ENCODE peak calls at places on chromosomes 3 and 15, in five cellular contexts. K is A549, I is K562, H is HepG2, P is H1. G is an unnamed sample.

GRCh38 chr15:70867911-70868467 is 14.0 kb upstream of the LARP6 start:
- DNase-seq in K (no peak), I (no peak), H (no peak), P (no peak), G (peak)

GRCh38 chr3:137121704-137122314 is 164.0 kb downstream of the IL20RB start:
- DNase-seq in K (no peak), I (peak), H (peak), P (no peak), G (peak)

GRCh38 chr15:20356444-20357138 is 185.0 kb downstream of the GOLGA6L6 start:
- DNase-seq in K (peak), I (peak), H (peak), P (peak), G (no peak)

GRCh38 chr15:88615303-88616107 is 5.6 kb upstream of the AEN start:
- DNase-seq in K (no peak), I (no peak), H (peak), P (peak), G (no peak)

GRCh38 chr15:63495343-63495742 is 9.1 kb upstream of the USP3 start:
- DNase-seq in K (no peak), I (no peak), H (no peak), P (no peak), G (no peak)

GRCh38 chr15:89367485-89368451 is 33.1 kb upstream of the POLG start:
- DNase-seq in K (peak), I (peak), H (no peak), P (peak), G (no peak)

GRCh38 chr15:91970142-91970541 is 116.6 kb downstream of the SLCO3A1 start:
- DNase-seq in K (no peak), I (no peak), H (no peak), P (no peak), G (no peak)

GRCh38 chr3:67377299-67377698 is 277.1 kb downstream of the SUCLG2 start:
- DNase-seq in K (no peak), I (no peak), H (no peak), P (no peak), G (no peak)

GRCh38 chr3:60571511-60571910 is 679.7 kb downstream of the FHIT start:
- DNase-seq in K (no peak), I (no peak), H (no peak), P (no peak), G (no peak)

GRCh38 chr15:84992157-84992940 is 10.7 kb downstream of the PDE8A start:
- DNase-seq in K (peak), I (no peak), H (peak), P (peak), G (peak)

GRCh38 chr15:23690450-23690852 is 3.3 kb upstream of the NDN start:
- DNase-seq in K (no peak), I (no peak), H (peak), P (peak), G (no peak)

GRCh38 chr3:18351823-18352744 is 73.1 kb downstream of the SATB1 start:
- DNase-seq in K (no peak), I (no peak), H (no peak), P (no peak), G (no peak)
- H3K27ac ChIP-seq in K (no peak), I (no peak), H (no peak), P (no peak), G (no peak)

DNA sequence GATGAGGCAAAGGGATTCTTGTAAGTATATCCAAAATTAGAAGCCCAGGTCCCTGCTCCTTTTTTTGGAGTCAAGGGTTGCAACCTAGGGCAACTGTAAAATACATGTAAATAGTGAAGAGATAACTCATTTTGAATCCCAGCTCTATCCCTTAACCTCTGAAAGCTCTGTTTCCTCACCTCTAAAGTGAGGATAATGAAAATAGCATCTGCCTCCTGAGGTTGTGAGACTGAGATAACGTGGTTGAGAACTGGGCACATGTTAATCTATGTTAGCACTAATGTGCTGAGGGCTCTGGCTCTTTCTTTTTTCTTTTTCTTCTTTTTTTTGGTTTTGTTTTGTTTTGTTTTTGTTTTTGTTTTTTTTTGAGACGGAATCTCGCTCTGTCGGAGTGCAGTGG is 4.8 kb upstream of the NKTR start:
- DNase-seq in K (no peak), I (no peak), H (no peak), P (no peak), G (no peak)
- TF ChIP-seq JUN in K (no peak), I (no peak), H (no peak), P (no peak), G (no peak)

GRCh38 chr3:113664523-113665094 is 31.8 kb downstream of the USF3 start:
- DNase-seq in K (no peak), I (no peak), H (peak), P (no peak), G (no peak)

GRCh38 chr3:113660901-113661300 is 35.5 kb downstream of the USF3 start:
- DNase-seq in K (no peak), I (no peak), H (no peak), P (no peak), G (no peak)

GRCh38 chr3:113663324-113663750 is 33.1 kb downstream of the USF3 start:
- DNase-seq in K (no peak), I (no peak), H (peak), P (no peak), G (no peak)

GRCh38 chr3:113663761-113664160 is 32.7 kb downstream of the USF3 start:
- DNase-seq in K (no peak), I (no peak), H (peak), P (no peak), G (no peak)

GRCh38 chr3:113662824-113663223 is 33.6 kb downstream of the USF3 start:
- DNase-seq in K (no peak), I (no peak), H (peak), P (no peak), G (no peak)
- H3K4me2 ChIP-seq in K (no peak), I (no peak), H (peak), P (no peak), G (no peak)

GRCh38 chr3:113968986-113969385 is 21.2 kb downstream of the ZDHHC23 start:
- DNase-seq in K (no peak), I (no peak), H (peak), P (no peak), G (no peak)
- H3K27ac ChIP-seq in K (no peak), I (no peak), H (no peak), P (no peak), G (no peak)

GRCh38 chr15:77173487-77173886 is 102.6 kb upstream of the TSPAN3 start:
- DNase-seq in K (no peak), I (no peak), H (peak), P (no peak), G (no peak)
- TF ChIP-seq JUN in K (no peak), I (no peak), H (no peak), P (no peak), G (no peak)

GRCh38 chr15:57285386-57285785 is 90.9 kb upstream of the CGNL1 start:
- DNase-seq in K (no peak), I (no peak), H (no peak), P (no peak), G (no peak)
- H3K4me2 ChIP-seq in K (no peak), I (no peak), H (no peak), P (no peak), G (no peak)

GRCh38 chr3:157311633-157312365 is 124.9 kb upstream of the PTX3 start:
- DNase-seq in K (no peak), I (no peak), H (no peak), P (no peak), G (peak)
- H3K27ac ChIP-seq in K (peak), I (no peak), H (no peak), P (no peak), G (no peak)